ENCODE peak calls at places on chromosomes 11 and 22, in seven cellular contexts. A is left ventricle myocardium inferior, X is right cardiac atrium, G is stomach, Z is A549, W is lower lobe of right lung, S is cardiac muscle cell. N is an unnamed sample. For H3K4me1, the result is how much of the 10 kb centered on the place peaks cover.

GRCh38 chr11:87628161-87628560 is 547.1 kb downstream of the RAB38 start:
- DNase-seq in A (no peak), X (no peak), G (no peak), Z (no peak), W (no peak), S (no peak), N (no peak)

GRCh38 chr22:29457730-29458129 is 19.3 kb downstream of the RFPL1 start:
- DNase-seq in A (no peak), X (no peak), G (no peak), Z (peak), W (no peak), S (peak), N (peak)

GRCh38 chr22:46178755-46179505 is 28.6 kb downstream of the PPARA start:
- DNase-seq in A (no peak), X (no peak), G (no peak), Z (peak), W (no peak), S (no peak), N (no peak)

GRCh38 chr11:7941608-7942007 is at the start of gene OR10A3:
- DNase-seq in A (no peak), X (no peak), G (no peak), Z (no peak), W (no peak), S (no peak), N (no peak)

GRCh38 chr11:86553322-86553721 is 119.1 kb downstream of the ME3 start:
- DNase-seq in A (no peak), X (no peak), G (no peak), Z (no peak), W (no peak), S (no peak), N (no peak)

GRCh38 chr11:113555071-113555739 is 80.0 kb upstream of the DRD2 start:
- DNase-seq in A (no peak), X (no peak), G (no peak), Z (no peak), W (no peak), S (no peak), N (no peak)

GRCh38 chr11:32420937-32421532 is 14.3 kb downstream of the WT1 start:
- DNase-seq in A (no peak), X (no peak), G (no peak), Z (no peak), W (no peak), S (no peak), N (no peak)

GRCh38 chr11:36265793-36266628 is 23.2 kb downstream of the COMMD9 start:
- DNase-seq in A (peak), X (peak), G (peak), Z (peak), W (peak), S (peak), N (peak)

GRCh38 chr11:122007611-122008071 is 108.4 kb downstream of the BLID start:
- DNase-seq in A (peak), X (peak), G (no peak), Z (no peak), W (no peak), S (no peak), N (peak)

GRCh38 chr11:133966924-133967598 is 10.3 kb upstream of the IGSF9B start:
- DNase-seq in A (peak), X (peak), G (peak), Z (peak), W (no peak), S (peak), N (no peak)

GRCh38 chr11:11620966-11621880 is 582 bp downstream of the GALNT18 start:
- DNase-seq in A (peak), X (peak), G (peak), Z (peak), W (peak), S (peak), N (peak)

GRCh38 chr11:72072348-72072747 is 8.0 kb downstream of the NUMA1 start:
- DNase-seq in A (no peak), X (no peak), G (no peak), Z (peak), W (no peak), S (no peak), N (no peak)

GRCh38 chr11:41456288-41456687 is 3.2 kb downstream of the LRRC4C start:
- DNase-seq in A (no peak), X (no peak), G (no peak), Z (no peak), W (no peak), S (no peak), N (no peak)

GRCh38 chr11:130144721-130145327 is 14.8 kb upstream of the ST14 start:
- DNase-seq in A (no peak), X (no peak), G (no peak), Z (no peak), W (no peak), S (peak), N (no peak)

GRCh38 chr22:41123151-41123550 is 30.8 kb downstream of the EP300 start:
- DNase-seq in A (no peak), X (no peak), G (no peak), Z (no peak), W (no peak), S (no peak), N (no peak)

GRCh38 chr11:27242591-27242990 is 120.4 kb downstream of the CCDC34 start:
- DNase-seq in A (no peak), X (no peak), G (no peak), Z (no peak), W (no peak), S (no peak), N (no peak)

GRCh38 chr11:69213964-69214363 is 58.2 kb downstream of the SMIM38 start:
- DNase-seq in A (no peak), X (no peak), G (no peak), Z (no peak), W (no peak), S (no peak), N (no peak)

GRCh38 chr11:43518407-43519165 is 159.9 kb downstream of the TTC17 start:
- DNase-seq in A (no peak), X (no peak), G (no peak), Z (no peak), W (no peak), S (no peak), N (no peak)

GRCh38 chr22:25069758-25070461 is 117.4 kb downstream of the KIAA1671 start:
- DNase-seq in A (no peak), X (no peak), G (no peak), Z (no peak), W (no peak), S (peak), N (no peak)

GRCh38 chr11:35227551-35228341 is 88.8 kb downstream of the CD44 start:
- DNase-seq in A (no peak), X (no peak), G (no peak), Z (no peak), W (no peak), S (no peak), N (no peak)

GRCh38 chr11:74212533-74212932 is 41.4 kb downstream of the PPME1 start:
- DNase-seq in A (no peak), X (no peak), G (no peak), Z (no peak), W (no peak), S (no peak), N (no peak)

GRCh38 chr11:43989162-43989961 is 46.9 kb downstream of the C11orf96 start:
- DNase-seq in A (peak), X (peak), G (no peak), Z (no peak), W (no peak), S (peak), N (peak)

GRCh38 chr11:44037658-44037998 is 10.2 kb upstream of the ACCSL start:
- DNase-seq in A (no peak), X (no peak), G (no peak), Z (no peak), W (no peak), S (no peak), N (no peak)

GRCh38 chr11:47991266-47991830 is 11.0 kb downstream of the PTPRJ start:
- DNase-seq in A (no peak), X (no peak), G (peak), Z (peak), W (peak), S (peak), N (no peak)

GRCh38 chr22:19884161-19884953 is 29.7 kb upstream of the GNB1L start:
- DNase-seq in A (peak), X (peak), G (no peak), Z (no peak), W (peak), S (no peak), N (no peak)

GRCh38 chr22:30596886-30597285 is 5.2 kb upstream of the PES1 start:
- DNase-seq in A (no peak), X (no peak), G (peak), Z (no peak), W (no peak), S (no peak), N (no peak)

GRCh38 chr11:102950622-102951081 is 4.9 kb downstream of the MMP13 start:
- DNase-seq in A (no peak), X (peak), G (no peak), Z (peak), W (no peak), S (no peak), N (no peak)

GRCh38 chr11:79087957-79088318 is 352.9 kb downstream of the TENM4 start:
- DNase-seq in A (no peak), X (no peak), G (no peak), Z (no peak), W (no peak), S (peak), N (no peak)

GRCh38 chr22:21074092-21074715 is 28.5 kb downstream of the LRRC74B start:
- DNase-seq in A (no peak), X (no peak), G (no peak), Z (peak), W (no peak), S (no peak), N (no peak)

GRCh38 chr11:11978792-11979486 is 29.5 kb downstream of the DKK3 start:
- DNase-seq in A (peak), X (peak), G (peak), Z (no peak), W (no peak), S (no peak), N (peak)

GRCh38 chr11:131481317-131481716 is 110.9 kb downstream of the NTM start:
- DNase-seq in A (no peak), X (no peak), G (no peak), Z (no peak), W (no peak), S (no peak), N (no peak)

GRCh38 chr22:41334215-41334614 is 32.9 kb downstream of the ZC3H7B start:
- DNase-seq in A (no peak), X (no peak), G (no peak), Z (no peak), W (no peak), S (no peak), N (no peak)

GRCh38 chr11:70711095-70711910 is 313.0 kb downstream of the CTTN start:
- DNase-seq in A (no peak), X (no peak), G (no peak), Z (no peak), W (peak), S (no peak), N (no peak)

DNA sequence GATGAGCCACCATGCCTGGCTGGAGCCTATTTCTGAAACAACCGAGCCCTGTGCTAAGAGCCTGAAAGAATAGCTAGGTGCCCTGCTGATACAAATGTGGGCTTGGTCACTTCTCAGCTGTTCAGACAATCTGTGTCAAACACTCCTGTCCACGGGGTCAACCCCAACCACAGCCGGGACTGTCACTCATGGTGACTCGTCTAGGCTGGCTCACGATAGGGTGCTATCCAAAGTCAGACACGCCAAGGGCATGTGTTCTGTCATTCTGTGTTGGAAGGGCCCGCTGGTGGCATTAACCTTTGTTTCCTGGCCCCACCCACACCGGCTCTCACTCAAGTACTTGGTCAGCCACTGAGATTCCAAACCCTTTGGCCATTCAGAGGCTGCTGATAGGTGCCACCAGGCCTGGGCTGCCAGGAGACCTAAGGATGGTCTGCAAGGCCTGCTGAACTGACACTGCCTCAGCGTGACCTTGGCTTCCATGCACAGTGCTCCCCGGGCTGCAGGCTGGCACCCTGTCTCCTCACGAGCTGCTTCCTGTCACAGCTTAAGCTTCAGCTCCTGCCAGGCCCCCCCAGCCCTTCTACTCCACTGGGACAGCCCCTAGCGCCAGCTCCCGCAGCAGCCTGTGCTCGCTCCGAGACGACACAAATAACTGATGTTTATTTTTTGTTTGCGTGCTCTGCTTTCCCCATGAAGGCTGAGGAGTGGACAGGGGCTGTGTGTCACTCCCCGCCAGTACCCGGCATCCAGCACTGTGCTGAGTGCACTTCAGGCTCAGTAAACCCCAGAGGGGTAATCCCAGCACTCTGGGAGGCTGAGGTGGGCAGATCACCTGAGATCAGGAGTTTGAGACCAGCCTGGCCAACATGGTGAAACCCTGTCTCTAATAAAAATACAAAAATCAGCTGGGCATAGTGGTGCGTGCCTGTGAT is 14.3 kb upstream of the CDC42BPG start:
- DNase-seq in A (peak), X (no peak), G (peak), Z (no peak), W (no peak), S (no peak), N (peak)
- H3K4me1 ChIP-seq in A (half or more), X (under half), G (half or more), Z (under half), W (half or more), S (under half), N (under half)

DNA sequence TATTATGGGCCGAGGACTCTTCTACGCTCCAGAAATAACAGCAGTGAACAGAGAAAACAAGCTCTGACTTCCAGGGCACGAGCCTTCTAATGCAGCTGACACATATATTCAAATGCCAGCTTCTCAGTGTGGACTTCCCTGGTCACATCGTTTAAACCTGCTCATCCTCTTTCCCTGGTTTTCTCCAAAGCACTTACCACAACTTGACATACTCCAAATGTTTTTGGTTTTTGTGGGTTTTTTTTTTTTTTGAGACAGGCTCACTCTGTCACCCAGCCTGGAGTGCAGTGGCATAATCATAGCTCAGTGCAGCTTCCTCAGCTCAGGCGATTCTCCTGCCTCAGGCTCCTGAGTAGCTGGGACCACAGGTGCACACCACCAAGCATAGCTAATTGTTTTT is 105.5 kb downstream of the MICAL3 start:
- DNase-seq in A (no peak), X (no peak), G (no peak), Z (no peak), W (no peak), S (no peak), N (no peak)
- H3K4me1 ChIP-seq in A (half or more), X (under half), G (under half), Z (under half), W (half or more), S (half or more), N (under half)

DNA sequence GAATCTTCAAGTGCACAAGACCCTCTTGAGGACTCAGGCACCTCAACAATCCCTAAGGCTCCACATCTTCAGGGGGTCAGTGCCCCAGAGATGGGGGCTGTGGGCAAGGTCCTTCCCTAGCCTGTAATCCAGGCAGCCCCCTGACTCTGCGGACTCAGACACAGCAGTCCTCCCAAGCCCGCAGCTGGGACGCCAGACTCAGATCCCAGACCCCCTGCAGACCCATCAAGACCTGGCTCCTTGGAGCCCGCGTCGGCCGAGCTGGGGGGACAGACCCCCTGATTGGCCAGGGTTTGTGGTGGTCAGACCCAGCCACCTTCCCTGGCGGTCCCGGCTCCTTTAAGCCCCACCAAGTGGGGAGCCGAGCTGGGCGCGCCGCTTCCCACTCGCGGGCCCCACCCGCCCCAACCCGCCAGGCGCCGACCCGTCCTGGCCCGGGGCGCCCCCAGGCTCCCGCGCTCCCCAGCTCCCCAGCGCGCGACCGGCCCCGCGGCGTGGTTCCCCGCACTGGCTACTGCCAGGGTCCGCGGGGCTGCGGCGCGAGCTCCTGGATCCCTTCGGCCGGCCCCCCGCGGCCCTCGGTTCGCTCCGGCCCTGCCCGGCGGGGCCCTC is 464 bp downstream of the OSBPL5 start:
- DNase-seq in A (peak), X (peak), G (no peak), Z (no peak), W (peak), S (no peak), N (no peak)
- H3K4me1 ChIP-seq in A (half or more), X (under half), G (half or more), Z (under half), W (half or more), S (under half), N (under half)

GRCh38 chr11:73186886-73187285 is 31.2 kb upstream of the P2RY2 start:
- DNase-seq in A (no peak), X (no peak), G (peak), Z (no peak), W (no peak), S (no peak), N (peak)
- H3K4me1 ChIP-seq in A (half or more), X (under half), G (under half), Z (under half), W (under half), S (under half), N (under half)